ENCODE peak calls at places on chromosomes 3 and 15, in seven cellular contexts. One of them, this sample, is unnamed.

GRCh38 chr3:99532246-99532645 is 106.1 kb upstream of the COL8A1 start:
- DNase-seq in A549: peak
- DNase-seq in OCI-LY7: peak
- DNase-seq in PC-3: peak
- DNase-seq in neural progenitor cell: peak
- DNase-seq in GM23338: peak
- DNase-seq in mesenchymal stem cell: peak
- DNase-seq in this sample: peak

GRCh38 chr15:41796457-41796856 is 22.2 kb downstream of the MAPKBP1 start:
- DNase-seq in A549: no peak
- DNase-seq in OCI-LY7: no peak
- DNase-seq in PC-3: peak
- DNase-seq in neural progenitor cell: no peak
- DNase-seq in GM23338: no peak
- DNase-seq in mesenchymal stem cell: no peak
- DNase-seq in this sample: peak

GRCh38 chr3:32423956-32424558 is 32.4 kb downstream of the CMTM7 start:
- DNase-seq in A549: no peak
- DNase-seq in OCI-LY7: peak
- DNase-seq in PC-3: no peak
- DNase-seq in neural progenitor cell: no peak
- DNase-seq in GM23338: no peak
- DNase-seq in mesenchymal stem cell: no peak
- DNase-seq in this sample: no peak

GRCh38 chr15:51706347-51706746 is 25.0 kb downstream of the SCG3 start:
- DNase-seq in A549: no peak
- DNase-seq in OCI-LY7: no peak
- DNase-seq in PC-3: no peak
- DNase-seq in neural progenitor cell: no peak
- DNase-seq in GM23338: no peak
- DNase-seq in mesenchymal stem cell: peak
- DNase-seq in this sample: peak

GRCh38 chr3:161854232-161854771 is 357.7 kb downstream of the OTOL1 start:
- DNase-seq in A549: no peak
- DNase-seq in OCI-LY7: peak
- DNase-seq in PC-3: peak
- DNase-seq in neural progenitor cell: peak
- DNase-seq in GM23338: peak
- DNase-seq in mesenchymal stem cell: peak
- DNase-seq in this sample: peak

GRCh38 chr3:187767266-187768032 is 22.2 kb upstream of the BCL6 start:
- DNase-seq in A549: no peak
- DNase-seq in OCI-LY7: no peak
- DNase-seq in PC-3: peak
- DNase-seq in neural progenitor cell: no peak
- DNase-seq in GM23338: no peak
- DNase-seq in mesenchymal stem cell: peak
- DNase-seq in this sample: peak

GRCh38 chr15:45648521-45649200 is 13.8 kb downstream of the SQOR start:
- DNase-seq in A549: peak
- DNase-seq in OCI-LY7: no peak
- DNase-seq in PC-3: peak
- DNase-seq in neural progenitor cell: no peak
- DNase-seq in GM23338: no peak
- DNase-seq in mesenchymal stem cell: peak
- DNase-seq in this sample: peak

GRCh38 chr3:195738274-195739044 is 17.7 kb downstream of the MUC20 start:
- DNase-seq in A549: no peak
- DNase-seq in OCI-LY7: no peak
- DNase-seq in PC-3: no peak
- DNase-seq in neural progenitor cell: no peak
- DNase-seq in GM23338: no peak
- DNase-seq in mesenchymal stem cell: no peak
- DNase-seq in this sample: no peak

GRCh38 chr3:5298453-5298852 is 110.9 kb downstream of the EDEM1 start:
- DNase-seq in A549: no peak
- DNase-seq in OCI-LY7: peak
- DNase-seq in PC-3: peak
- DNase-seq in neural progenitor cell: no peak
- DNase-seq in GM23338: no peak
- DNase-seq in mesenchymal stem cell: no peak
- DNase-seq in this sample: no peak

GRCh38 chr3:102536479-102536878 is 101.7 kb downstream of the ZPLD1 start:
- DNase-seq in A549: peak
- DNase-seq in OCI-LY7: peak
- DNase-seq in PC-3: peak
- DNase-seq in neural progenitor cell: peak
- DNase-seq in GM23338: peak
- DNase-seq in mesenchymal stem cell: peak
- DNase-seq in this sample: peak

GRCh38 chr3:16841906-16842709 is 42.6 kb upstream of the PLCL2 start:
- DNase-seq in A549: no peak
- DNase-seq in OCI-LY7: peak
- DNase-seq in PC-3: no peak
- DNase-seq in neural progenitor cell: no peak
- DNase-seq in GM23338: peak
- DNase-seq in mesenchymal stem cell: no peak
- DNase-seq in this sample: no peak

GRCh38 chr3:130380398-130380797 is 34.9 kb downstream of the COL6A5 start:
- DNase-seq in A549: no peak
- DNase-seq in OCI-LY7: no peak
- DNase-seq in PC-3: no peak
- DNase-seq in neural progenitor cell: no peak
- DNase-seq in GM23338: no peak
- DNase-seq in mesenchymal stem cell: no peak
- DNase-seq in this sample: no peak

GRCh38 chr15:88029696-88030095 is 226.8 kb downstream of the NTRK3 start:
- DNase-seq in A549: no peak
- DNase-seq in OCI-LY7: no peak
- DNase-seq in PC-3: no peak
- DNase-seq in neural progenitor cell: peak
- DNase-seq in GM23338: no peak
- DNase-seq in mesenchymal stem cell: no peak
- DNase-seq in this sample: peak

GRCh38 chr15:57651445-57651844 is 55.1 kb upstream of the POLR2M start:
- DNase-seq in A549: no peak
- DNase-seq in OCI-LY7: no peak
- DNase-seq in PC-3: no peak
- DNase-seq in neural progenitor cell: no peak
- DNase-seq in GM23338: no peak
- DNase-seq in mesenchymal stem cell: no peak
- DNase-seq in this sample: no peak

GRCh38 chr3:16243706-16244490 is 20.8 kb downstream of the DPH3 start:
- DNase-seq in A549: no peak
- DNase-seq in OCI-LY7: no peak
- DNase-seq in PC-3: peak
- DNase-seq in neural progenitor cell: no peak
- DNase-seq in GM23338: no peak
- DNase-seq in mesenchymal stem cell: peak
- DNase-seq in this sample: peak

GRCh38 chr3:72872183-72872582 is 15.7 kb upstream of the GXYLT2 start:
- DNase-seq in A549: no peak
- DNase-seq in OCI-LY7: no peak
- DNase-seq in PC-3: no peak
- DNase-seq in neural progenitor cell: no peak
- DNase-seq in GM23338: no peak
- DNase-seq in mesenchymal stem cell: peak
- DNase-seq in this sample: peak

GRCh38 chr3:40765884-40766283 is 241.1 kb downstream of the ZNF621 start:
- DNase-seq in A549: no peak
- DNase-seq in OCI-LY7: no peak
- DNase-seq in PC-3: no peak
- DNase-seq in neural progenitor cell: no peak
- DNase-seq in GM23338: no peak
- DNase-seq in mesenchymal stem cell: no peak
- DNase-seq in this sample: peak

GRCh38 chr15:100939786-100940185 is 20.6 kb downstream of the LRRK1 start:
- DNase-seq in A549: no peak
- DNase-seq in OCI-LY7: no peak
- DNase-seq in PC-3: no peak
- DNase-seq in neural progenitor cell: no peak
- DNase-seq in GM23338: no peak
- DNase-seq in mesenchymal stem cell: no peak
- DNase-seq in this sample: no peak

GRCh38 chr3:72942427-72942826 is 54.2 kb upstream of the PPP4R2 start:
- DNase-seq in A549: no peak
- DNase-seq in OCI-LY7: no peak
- DNase-seq in PC-3: no peak
- DNase-seq in neural progenitor cell: no peak
- DNase-seq in GM23338: no peak
- DNase-seq in mesenchymal stem cell: no peak
- DNase-seq in this sample: no peak

GRCh38 chr3:69425249-69425648 is 39.4 kb upstream of the FRMD4B start:
- DNase-seq in A549: peak
- DNase-seq in OCI-LY7: peak
- DNase-seq in PC-3: peak
- DNase-seq in neural progenitor cell: peak
- DNase-seq in GM23338: peak
- DNase-seq in mesenchymal stem cell: peak
- DNase-seq in this sample: peak

GRCh38 chr15:62795171-62795570 is 247.4 kb upstream of the TPM1 start:
- DNase-seq in A549: no peak
- DNase-seq in OCI-LY7: no peak
- DNase-seq in PC-3: no peak
- DNase-seq in neural progenitor cell: no peak
- DNase-seq in GM23338: no peak
- DNase-seq in mesenchymal stem cell: no peak
- DNase-seq in this sample: no peak

GRCh38 chr15:39511000-39511914 is 69.6 kb upstream of the THBS1 start:
- DNase-seq in A549: no peak
- DNase-seq in OCI-LY7: no peak
- DNase-seq in PC-3: peak
- DNase-seq in neural progenitor cell: no peak
- DNase-seq in GM23338: no peak
- DNase-seq in mesenchymal stem cell: peak
- DNase-seq in this sample: peak

GRCh38 chr3:193350744-193351143 is 27.8 kb downstream of the ATP13A5 start:
- DNase-seq in A549: no peak
- DNase-seq in OCI-LY7: no peak
- DNase-seq in PC-3: no peak
- DNase-seq in neural progenitor cell: no peak
- DNase-seq in GM23338: no peak
- DNase-seq in mesenchymal stem cell: no peak
- DNase-seq in this sample: no peak

GRCh38 chr3:52367891-52368880 is 52.1 kb downstream of the DNAH1 start:
- DNase-seq in A549: no peak
- DNase-seq in OCI-LY7: no peak
- DNase-seq in PC-3: no peak
- DNase-seq in neural progenitor cell: no peak
- DNase-seq in GM23338: peak
- DNase-seq in mesenchymal stem cell: no peak
- DNase-seq in this sample: no peak
- H3K27ac ChIP-seq in A549: no peak
- H3K27ac ChIP-seq in OCI-LY7: no peak
- H3K27ac ChIP-seq in PC-3: no peak
- H3K27ac ChIP-seq in neural progenitor cell: no peak
- H3K27ac ChIP-seq in GM23338: no peak
- H3K27ac ChIP-seq in mesenchymal stem cell: no peak
- H3K27ac ChIP-seq in this sample: no peak

DNA sequence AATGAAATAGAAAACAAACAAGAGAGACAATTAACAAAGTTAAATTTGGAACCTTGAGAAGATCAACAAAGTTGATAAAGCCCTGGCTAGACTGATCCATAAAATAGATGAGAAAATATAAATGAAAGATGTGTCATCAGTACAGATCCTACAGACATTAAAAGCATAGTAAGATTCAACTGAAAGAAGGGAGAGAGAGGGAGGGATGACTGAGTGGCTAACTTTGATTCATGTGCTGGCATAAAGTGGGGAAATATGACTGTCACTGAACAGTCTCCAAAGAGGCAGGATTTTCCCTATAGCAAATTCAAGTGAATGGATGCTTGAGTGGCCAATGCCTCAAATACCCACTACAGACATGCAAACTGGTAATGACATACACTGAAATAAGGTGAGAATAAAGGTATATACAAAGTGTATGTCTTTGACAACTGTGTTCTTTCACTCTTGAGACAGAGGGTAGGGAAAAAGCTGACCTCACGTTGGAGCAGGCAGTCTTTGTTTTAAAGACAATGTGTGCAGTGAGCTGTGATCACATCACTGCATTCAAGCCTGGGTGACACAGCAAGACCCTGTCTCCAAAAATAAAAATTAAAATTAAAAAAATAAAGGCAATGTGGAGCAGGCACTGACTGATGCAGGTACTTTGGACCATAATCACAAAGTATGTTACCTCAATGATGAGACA is 35.9 kb upstream of the CHD2 start:
- DNase-seq in A549: no peak
- DNase-seq in OCI-LY7: peak
- DNase-seq in PC-3: no peak
- DNase-seq in neural progenitor cell: peak
- DNase-seq in GM23338: no peak
- DNase-seq in mesenchymal stem cell: no peak
- DNase-seq in this sample: no peak
- H3K4me2 ChIP-seq in A549: no peak
- H3K4me2 ChIP-seq in OCI-LY7: peak
- H3K4me2 ChIP-seq in PC-3: no peak
- H3K4me2 ChIP-seq in neural progenitor cell: no peak
- H3K4me2 ChIP-seq in GM23338: no peak
- H3K4me2 ChIP-seq in mesenchymal stem cell: no peak
- H3K4me2 ChIP-seq in this sample: no peak

DNA sequence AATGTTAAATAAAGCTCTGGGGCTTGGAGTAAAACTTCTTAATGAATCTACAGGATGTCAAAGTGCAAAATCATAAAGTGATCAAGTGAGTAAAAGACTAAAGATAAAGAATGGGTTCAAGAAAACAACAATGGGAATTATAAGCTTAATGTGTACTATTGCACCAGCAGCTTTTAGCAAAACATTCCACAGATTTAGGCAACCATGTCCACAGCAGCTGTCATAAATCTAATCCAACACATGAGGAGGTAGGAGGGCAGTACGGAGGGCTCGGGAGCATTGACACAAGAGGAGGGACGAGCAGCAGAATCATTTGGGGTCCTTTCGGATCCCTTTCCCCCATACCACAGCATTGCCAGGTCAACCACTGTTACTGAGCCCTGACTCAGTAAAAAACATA is 464.3 kb upstream of the WNT5A start:
- DNase-seq in A549: no peak
- DNase-seq in OCI-LY7: no peak
- DNase-seq in PC-3: no peak
- DNase-seq in neural progenitor cell: no peak
- DNase-seq in GM23338: no peak
- DNase-seq in mesenchymal stem cell: no peak
- DNase-seq in this sample: no peak
- H3K27ac ChIP-seq in A549: no peak
- H3K27ac ChIP-seq in OCI-LY7: no peak
- H3K27ac ChIP-seq in PC-3: no peak
- H3K27ac ChIP-seq in neural progenitor cell: no peak
- H3K27ac ChIP-seq in GM23338: no peak
- H3K27ac ChIP-seq in mesenchymal stem cell: no peak
- H3K27ac ChIP-seq in this sample: no peak

GRCh38 chr15:75172168-75172841 is 29.4 kb upstream of the C15orf39 start:
- DNase-seq in A549: no peak
- DNase-seq in OCI-LY7: no peak
- DNase-seq in PC-3: peak
- DNase-seq in neural progenitor cell: no peak
- DNase-seq in GM23338: no peak
- DNase-seq in mesenchymal stem cell: peak
- DNase-seq in this sample: no peak
- H3K4me2 ChIP-seq in A549: no peak
- H3K4me2 ChIP-seq in OCI-LY7: no peak
- H3K4me2 ChIP-seq in PC-3: peak
- H3K4me2 ChIP-seq in neural progenitor cell: no peak
- H3K4me2 ChIP-seq in GM23338: no peak
- H3K4me2 ChIP-seq in mesenchymal stem cell: no peak
- H3K4me2 ChIP-seq in this sample: no peak

This sample was measured in GM23248.